ENCODE peak calls at places on chromosomes 2 and 18, in four cellular contexts. L is Calu3, H is mesothelial cell of epicardium, D is GM13976. W is an unnamed sample.

GRCh38 chr18:48454146-48454796 is 45.1 kb upstream of the ZBTB7C start:
- DNase-seq in H (no peak), D (no peak), L (no peak), W (no peak)

GRCh38 chr2:85954918-85955420 is 66.2 kb upstream of the ST3GAL5 start:
- DNase-seq in D (no peak), L (peak; percentile 19), H (no peak), W (no peak)

GRCh38 chr2:42185200-42185921 is 16.2 kb downstream of the EML4 start:
- DNase-seq in H (no peak), D (no peak), L (no peak), W (no peak)

GRCh38 chr2:27765621-27766286 is 5.8 kb upstream of the MRPL33 start:
- DNase-seq in L (peak; percentile 89), H (no peak), D (peak; percentile 55), W (no peak)

GRCh38 chr2:126899786-126900185 is 1.1 kb downstream of the TEX51 start:
- DNase-seq in L (no peak), H (no peak), D (no peak), W (no peak)

GRCh38 chr2:7766302-7766701 is 849.1 kb downstream of the RNF144A start:
- DNase-seq in L (no peak), H (no peak), D (no peak), W (no peak)

GRCh38 chr18:80148316-80149199 is 39.5 kb downstream of the ADNP2 start:
- DNase-seq in D (no peak), L (no peak), H (no peak), W (no peak)

GRCh38 chr18:44409071-44409470 is 271.6 kb upstream of the SETBP1 start:
- DNase-seq in H (no peak), L (no peak), D (no peak), W (no peak)

GRCh38 chr2:172000696-172001361 is 1.1 kb downstream of the METAP1D start:
- DNase-seq in H (no peak), D (no peak), L (no peak), W (no peak)

GRCh38 chr2:196566969-196567666 is 72.4 kb upstream of the CCDC150 start:
- DNase-seq in D (no peak), L (no peak), H (no peak), W (no peak)
- TF ChIP-seq CTCF in D (no peak), L (no peak), H (no peak), W (no peak)

GRCh38 chr18:4074647-4075046 is 380.5 kb downstream of the DLGAP1 start:
- DNase-seq in L (no peak), D (no peak), H (no peak), W (no peak)

GRCh38 chr18:4063545-4063944 is 391.6 kb downstream of the DLGAP1 start:
- DNase-seq in H (no peak), L (no peak), D (no peak), W (no peak)

GRCh38 chr18:4069183-4069582 is 385.9 kb downstream of the DLGAP1 start:
- DNase-seq in D (no peak), L (no peak), H (no peak), W (no peak)

DNA sequence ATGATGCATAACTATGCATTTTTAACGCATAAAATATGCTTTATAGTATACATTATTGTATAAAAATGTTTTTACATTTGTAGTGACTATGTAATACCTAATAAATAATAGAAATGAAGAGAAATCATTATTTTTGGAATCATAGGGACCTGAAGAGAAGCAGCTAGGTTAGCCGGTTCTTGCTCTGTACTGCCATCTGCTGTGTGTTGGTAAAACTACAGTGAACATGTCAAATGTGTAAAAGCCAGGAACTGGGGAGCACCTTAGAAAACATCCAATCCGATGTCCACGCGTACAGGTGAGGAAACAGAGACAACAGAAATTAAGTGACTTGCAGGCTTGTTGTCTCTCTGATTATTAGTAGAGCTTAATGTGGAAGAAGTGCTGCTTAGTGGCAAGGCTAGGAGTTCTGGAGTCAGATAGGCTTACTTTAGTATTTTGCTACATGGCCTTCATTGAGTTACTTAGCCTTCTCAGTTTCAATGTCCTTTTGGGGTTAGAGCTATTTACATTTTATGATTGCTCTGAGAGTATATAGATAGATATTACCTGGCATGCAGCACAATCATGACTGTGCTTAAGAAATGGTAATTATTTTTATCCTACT is 386.5 kb downstream of the DLGAP1 start:
- DNase-seq in H (no peak), D (peak; percentile 15), L (peak; percentile 54), W (peak; percentile 45)
- TF ChIP-seq CTCF in H (peak; percentile 67), D (peak; percentile 72), L (peak; percentile 50), W (peak; percentile 81)

DNA sequence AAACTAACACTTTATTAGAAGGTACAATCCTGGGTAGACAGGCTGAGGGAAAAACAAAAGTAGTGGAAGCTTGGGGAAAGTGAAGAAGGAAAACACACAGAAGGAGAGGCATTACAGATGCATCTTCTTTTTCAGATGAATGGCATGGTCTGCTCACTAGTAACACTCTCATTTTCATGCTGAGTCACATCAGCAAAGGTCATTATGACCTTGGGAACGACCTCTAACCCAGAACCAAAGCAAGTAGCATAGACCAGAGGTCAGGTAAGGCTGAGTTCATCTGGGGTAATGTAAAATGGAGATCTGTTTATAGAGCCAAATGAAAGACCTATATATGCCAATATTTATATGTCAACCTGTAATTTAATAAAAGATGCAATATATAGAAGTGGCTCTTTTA is 294.4 kb upstream of the LRRTM4 start:
- DNase-seq in H (no peak), D (no peak), L (no peak), W (no peak)
- TF ChIP-seq CTCF in H (no peak), D (no peak), L (no peak), W (no peak)

GRCh38 chr2:217944366-217944765 is 58.4 kb downstream of the TNS1 start:
- DNase-seq in D (no peak), H (no peak), L (no peak), W (no peak)

GRCh38 chr2:217941886-217942728 is 60.7 kb downstream of the TNS1 start:
- DNase-seq in L (no peak), H (no peak), D (no peak), W (no peak)

GRCh38 chr2:217944923-217945322 is 57.9 kb downstream of the TNS1 start:
- DNase-seq in H (no peak), L (no peak), D (no peak), W (no peak)

GRCh38 chr2:217942731-217943335 is 60.0 kb downstream of the TNS1 start:
- DNase-seq in L (no peak), D (no peak), H (no peak), W (no peak)

DNA sequence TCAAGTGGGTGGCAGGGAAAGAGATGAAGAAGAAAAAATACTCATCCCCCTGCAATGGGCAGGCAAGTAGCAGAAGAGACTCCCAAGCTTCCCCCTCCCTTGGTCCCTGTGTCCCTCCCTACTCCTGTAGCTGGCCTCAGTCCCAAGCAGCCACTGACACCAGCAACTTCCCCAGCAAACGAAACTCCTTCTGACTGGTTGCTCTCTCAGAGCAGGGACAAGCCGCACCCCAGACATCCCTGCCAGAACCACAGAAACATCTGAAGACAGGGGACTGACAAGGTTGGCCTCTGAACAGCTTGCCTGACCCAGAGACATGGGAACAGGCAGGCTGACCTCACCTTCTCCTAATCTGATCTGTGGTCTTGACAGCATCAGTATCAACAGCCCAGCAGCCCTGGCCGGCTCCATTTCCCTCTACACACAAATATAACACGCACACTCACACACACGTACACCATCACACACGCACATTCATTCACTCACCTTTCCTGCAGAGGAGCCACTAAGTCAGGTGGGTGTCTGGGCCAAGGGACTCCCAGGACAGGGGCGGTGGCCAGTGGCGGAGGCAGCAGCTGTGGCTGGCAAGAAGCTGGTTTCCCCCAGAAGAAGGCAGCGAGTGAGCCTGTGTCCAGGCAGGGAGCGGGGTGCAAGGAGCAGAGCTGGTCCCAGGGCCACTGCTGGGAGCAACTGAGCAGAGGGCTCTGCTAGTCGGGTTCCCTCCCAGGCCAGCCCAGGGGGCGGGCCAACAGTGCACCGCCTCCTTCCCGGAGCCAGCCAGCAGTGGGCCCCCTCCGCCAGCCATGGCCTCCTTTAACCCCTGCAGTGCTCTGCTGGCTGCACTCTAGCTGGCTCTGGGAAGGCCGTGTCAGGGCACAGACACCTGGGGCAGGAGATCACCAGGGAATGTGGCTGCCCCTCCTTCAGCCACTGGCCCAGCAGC is 59.1 kb downstream of the TNS1 start:
- DNase-seq in H (peak; percentile 53), L (peak; percentile 60), D (no peak), W (peak; percentile 68)
- TF ChIP-seq CTCF in H (peak; percentile 27), L (no peak), D (no peak), W (no peak)

GRCh38 chr2:162521871-162522655 is 178.1 kb downstream of the GCA start:
- DNase-seq in H (no peak), D (no peak), L (no peak), W (no peak)
- TF ChIP-seq CTCF in H (no peak), D (no peak), L (no peak), W (no peak)

DNA sequence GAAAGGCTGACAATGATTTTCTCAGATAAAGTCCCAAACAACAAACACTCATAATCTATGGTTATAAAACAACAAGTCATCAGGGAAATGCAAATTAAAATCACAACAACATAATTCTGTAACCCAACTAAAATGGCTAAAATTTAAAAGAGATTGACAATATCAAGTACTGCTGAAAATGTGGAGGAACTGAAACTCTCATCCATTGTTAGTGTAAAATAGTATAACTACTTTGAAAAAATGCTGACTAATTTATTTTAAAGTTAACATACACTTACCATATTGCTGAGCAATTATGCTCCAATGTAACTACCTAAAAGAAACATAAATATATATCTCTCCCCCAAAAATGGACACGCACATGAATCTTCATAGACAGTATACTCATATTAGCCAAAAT is 245.9 kb upstream of the SPOPL start:
- DNase-seq in H (no peak), L (no peak), D (no peak), W (no peak)
- TF ChIP-seq CTCF in H (no peak), L (no peak), D (no peak), W (no peak)

W was measured in neural crest cell.